ENCODE peak calls at places on chromosomes 4 and X, in ten cellular contexts. One of them, this sample, is unnamed.

GRCh38 chr4:1075809-1076524 is 37.4 kb downstream of the RNF212 start:
- DNase-seq in endodermal cell: no peak
- DNase-seq in lower lobe of right lung: no peak
- DNase-seq in spleen: no peak
- DNase-seq in omental fat pad: no peak
- DNase-seq in cardiac muscle cell: no peak
- DNase-seq in pancreas: no peak
- DNase-seq in K562: no peak
- DNase-seq in neural progenitor cell: no peak
- DNase-seq in GM23338: no peak
- DNase-seq in this sample: no peak

GRCh38 chr4:19317377-19317776 is 934.3 kb upstream of the SLIT2 start:
- DNase-seq in endodermal cell: no peak
- DNase-seq in lower lobe of right lung: no peak
- DNase-seq in spleen: no peak
- DNase-seq in omental fat pad: no peak
- DNase-seq in cardiac muscle cell: no peak
- DNase-seq in pancreas: no peak
- DNase-seq in K562: no peak
- DNase-seq in neural progenitor cell: no peak
- DNase-seq in GM23338: no peak
- DNase-seq in this sample: no peak

GRCh38 chrX:101171883-101172400 is 47.6 kb upstream of the DRP2 start:
- DNase-seq in endodermal cell: no peak
- DNase-seq in lower lobe of right lung: no peak
- DNase-seq in spleen: no peak
- DNase-seq in omental fat pad: no peak
- DNase-seq in cardiac muscle cell: no peak
- DNase-seq in pancreas: no peak
- DNase-seq in K562: no peak
- DNase-seq in neural progenitor cell: no peak
- DNase-seq in GM23338: no peak
- DNase-seq in this sample: no peak

GRCh38 chr4:173494013-173494970 is 35.7 kb downstream of the HAND2 start:
- DNase-seq in endodermal cell: peak
- DNase-seq in lower lobe of right lung: peak
- DNase-seq in spleen: peak
- DNase-seq in omental fat pad: no peak
- DNase-seq in cardiac muscle cell: peak
- DNase-seq in pancreas: peak
- DNase-seq in K562: peak
- DNase-seq in neural progenitor cell: peak
- DNase-seq in GM23338: peak
- DNase-seq in this sample: no peak

GRCh38 chr4:94304365-94304971 is 38.2 kb downstream of the HPGDS start:
- DNase-seq in endodermal cell: no peak
- DNase-seq in lower lobe of right lung: no peak
- DNase-seq in spleen: no peak
- DNase-seq in omental fat pad: no peak
- DNase-seq in cardiac muscle cell: peak
- DNase-seq in pancreas: no peak
- DNase-seq in K562: peak
- DNase-seq in neural progenitor cell: peak
- DNase-seq in GM23338: peak
- DNase-seq in this sample: no peak

GRCh38 chr4:11337287-11337686 is 91.4 kb downstream of the HS3ST1 start:
- DNase-seq in endodermal cell: no peak
- DNase-seq in lower lobe of right lung: no peak
- DNase-seq in spleen: no peak
- DNase-seq in omental fat pad: no peak
- DNase-seq in cardiac muscle cell: no peak
- DNase-seq in pancreas: no peak
- DNase-seq in K562: no peak
- DNase-seq in neural progenitor cell: no peak
- DNase-seq in GM23338: no peak
- DNase-seq in this sample: no peak

GRCh38 chr4:183249854-183250253 is 70.2 kb downstream of the CLDN22 start:
- DNase-seq in endodermal cell: no peak
- DNase-seq in lower lobe of right lung: no peak
- DNase-seq in spleen: no peak
- DNase-seq in omental fat pad: no peak
- DNase-seq in cardiac muscle cell: peak
- DNase-seq in pancreas: no peak
- DNase-seq in K562: peak
- DNase-seq in neural progenitor cell: peak
- DNase-seq in GM23338: peak
- DNase-seq in this sample: no peak

GRCh38 chr4:23368081-23368697 is 521.7 kb downstream of the PPARGC1A start:
- DNase-seq in endodermal cell: peak
- DNase-seq in lower lobe of right lung: no peak
- DNase-seq in spleen: no peak
- DNase-seq in omental fat pad: no peak
- DNase-seq in cardiac muscle cell: peak
- DNase-seq in pancreas: no peak
- DNase-seq in K562: peak
- DNase-seq in neural progenitor cell: peak
- DNase-seq in GM23338: peak
- DNase-seq in this sample: no peak

GRCh38 chrX:19798423-19798822 is 89.0 kb downstream of the SH3KBP1 start:
- DNase-seq in endodermal cell: no peak
- DNase-seq in lower lobe of right lung: no peak
- DNase-seq in spleen: no peak
- DNase-seq in omental fat pad: no peak
- DNase-seq in cardiac muscle cell: no peak
- DNase-seq in pancreas: no peak
- DNase-seq in K562: no peak
- DNase-seq in neural progenitor cell: no peak
- DNase-seq in GM23338: no peak
- DNase-seq in this sample: no peak

GRCh38 chr4:90121961-90122748 is 5.0 kb upstream of the CCSER1 start:
- DNase-seq in endodermal cell: no peak
- DNase-seq in lower lobe of right lung: no peak
- DNase-seq in spleen: no peak
- DNase-seq in omental fat pad: no peak
- DNase-seq in cardiac muscle cell: peak
- DNase-seq in pancreas: no peak
- DNase-seq in K562: no peak
- DNase-seq in neural progenitor cell: no peak
- DNase-seq in GM23338: no peak
- DNase-seq in this sample: no peak

GRCh38 chrX:11138498-11139390 is 27.6 kb downstream of the HCCS start:
- DNase-seq in endodermal cell: no peak
- DNase-seq in lower lobe of right lung: no peak
- DNase-seq in spleen: peak
- DNase-seq in omental fat pad: no peak
- DNase-seq in cardiac muscle cell: no peak
- DNase-seq in pancreas: peak
- DNase-seq in K562: no peak
- DNase-seq in neural progenitor cell: no peak
- DNase-seq in GM23338: no peak
- DNase-seq in this sample: no peak

GRCh38 chrX:3791449-3791848 is 78.0 kb upstream of the PRKX start:
- DNase-seq in endodermal cell: no peak
- DNase-seq in lower lobe of right lung: no peak
- DNase-seq in spleen: no peak
- DNase-seq in omental fat pad: no peak
- DNase-seq in cardiac muscle cell: no peak
- DNase-seq in pancreas: no peak
- DNase-seq in K562: no peak
- DNase-seq in neural progenitor cell: no peak
- DNase-seq in GM23338: no peak
- DNase-seq in this sample: no peak

GRCh38 chr4:108171541-108172230 is 3.0 kb upstream of the LEF1 start:
- DNase-seq in endodermal cell: peak
- DNase-seq in lower lobe of right lung: no peak
- DNase-seq in spleen: peak
- DNase-seq in omental fat pad: no peak
- DNase-seq in cardiac muscle cell: no peak
- DNase-seq in pancreas: peak
- DNase-seq in K562: no peak
- DNase-seq in neural progenitor cell: peak
- DNase-seq in GM23338: peak
- DNase-seq in this sample: peak

GRCh38 chrX:71815121-71815905 is 52.2 kb downstream of the CXorf49B start:
- DNase-seq in endodermal cell: peak
- DNase-seq in lower lobe of right lung: no peak
- DNase-seq in spleen: peak
- DNase-seq in omental fat pad: no peak
- DNase-seq in cardiac muscle cell: no peak
- DNase-seq in pancreas: no peak
- DNase-seq in K562: no peak
- DNase-seq in neural progenitor cell: no peak
- DNase-seq in GM23338: no peak
- DNase-seq in this sample: no peak

GRCh38 chr4:51831133-51831532 is 11.8 kb upstream of the DCUN1D4 start:
- DNase-seq in endodermal cell: peak
- DNase-seq in lower lobe of right lung: peak
- DNase-seq in spleen: peak
- DNase-seq in omental fat pad: peak
- DNase-seq in cardiac muscle cell: peak
- DNase-seq in pancreas: peak
- DNase-seq in K562: peak
- DNase-seq in neural progenitor cell: peak
- DNase-seq in GM23338: peak
- DNase-seq in this sample: peak

GRCh38 chrX:133749370-133749769 is 236.0 kb downstream of the GPC3 start:
- DNase-seq in endodermal cell: no peak
- DNase-seq in lower lobe of right lung: no peak
- DNase-seq in spleen: no peak
- DNase-seq in omental fat pad: no peak
- DNase-seq in cardiac muscle cell: no peak
- DNase-seq in pancreas: no peak
- DNase-seq in K562: no peak
- DNase-seq in neural progenitor cell: no peak
- DNase-seq in GM23338: no peak
- DNase-seq in this sample: no peak

GRCh38 chr4:85565761-85566480 is 91.0 kb downstream of the ARHGAP24 start:
- DNase-seq in endodermal cell: no peak
- DNase-seq in lower lobe of right lung: no peak
- DNase-seq in spleen: no peak
- DNase-seq in omental fat pad: no peak
- DNase-seq in cardiac muscle cell: peak
- DNase-seq in pancreas: no peak
- DNase-seq in K562: no peak
- DNase-seq in neural progenitor cell: no peak
- DNase-seq in GM23338: no peak
- DNase-seq in this sample: no peak

GRCh38 chr4:6222761-6223292 is 22.5 kb upstream of the JAKMIP1 start:
- DNase-seq in endodermal cell: peak
- DNase-seq in lower lobe of right lung: no peak
- DNase-seq in spleen: no peak
- DNase-seq in omental fat pad: no peak
- DNase-seq in cardiac muscle cell: peak
- DNase-seq in pancreas: no peak
- DNase-seq in K562: no peak
- DNase-seq in neural progenitor cell: peak
- DNase-seq in GM23338: peak
- DNase-seq in this sample: no peak

GRCh38 chr4:54742636-54743399 is 85.1 kb downstream of the KIT start:
- DNase-seq in endodermal cell: peak
- DNase-seq in lower lobe of right lung: no peak
- DNase-seq in spleen: no peak
- DNase-seq in omental fat pad: no peak
- DNase-seq in cardiac muscle cell: no peak
- DNase-seq in pancreas: no peak
- DNase-seq in K562: no peak
- DNase-seq in neural progenitor cell: no peak
- DNase-seq in GM23338: no peak
- DNase-seq in this sample: no peak

GRCh38 chrX:19761554-19762295 is 125.7 kb downstream of the SH3KBP1 start:
- DNase-seq in endodermal cell: no peak
- DNase-seq in lower lobe of right lung: no peak
- DNase-seq in spleen: no peak
- DNase-seq in omental fat pad: no peak
- DNase-seq in cardiac muscle cell: no peak
- DNase-seq in pancreas: no peak
- DNase-seq in K562: no peak
- DNase-seq in neural progenitor cell: no peak
- DNase-seq in GM23338: no peak
- DNase-seq in this sample: no peak

GRCh38 chrX:119228506-119229290 is 7.4 kb upstream of the PGRMC1 start:
- DNase-seq in endodermal cell: no peak
- DNase-seq in lower lobe of right lung: no peak
- DNase-seq in spleen: no peak
- DNase-seq in omental fat pad: no peak
- DNase-seq in cardiac muscle cell: peak
- DNase-seq in pancreas: no peak
- DNase-seq in K562: no peak
- DNase-seq in neural progenitor cell: no peak
- DNase-seq in GM23338: no peak
- DNase-seq in this sample: no peak

GRCh38 chr4:91502365-91502764 is 801.4 kb upstream of the GRID2 start:
- DNase-seq in endodermal cell: peak
- DNase-seq in lower lobe of right lung: no peak
- DNase-seq in spleen: no peak
- DNase-seq in omental fat pad: no peak
- DNase-seq in cardiac muscle cell: peak
- DNase-seq in pancreas: no peak
- DNase-seq in K562: no peak
- DNase-seq in neural progenitor cell: peak
- DNase-seq in GM23338: peak
- DNase-seq in this sample: no peak
- TF ChIP-seq CTCF in endodermal cell: peak
- TF ChIP-seq CTCF in lower lobe of right lung: no peak
- TF ChIP-seq CTCF in spleen: no peak
- TF ChIP-seq CTCF in omental fat pad: no peak
- TF ChIP-seq CTCF in cardiac muscle cell: peak
- TF ChIP-seq CTCF in pancreas: no peak
- TF ChIP-seq CTCF in K562: no peak
- TF ChIP-seq CTCF in neural progenitor cell: peak
- TF ChIP-seq CTCF in GM23338: peak
- TF ChIP-seq CTCF in this sample: no peak

GRCh38 chr4:143085224-143085623 is 99.5 kb upstream of the USP38 start:
- DNase-seq in endodermal cell: no peak
- DNase-seq in lower lobe of right lung: no peak
- DNase-seq in spleen: no peak
- DNase-seq in omental fat pad: no peak
- DNase-seq in cardiac muscle cell: peak
- DNase-seq in pancreas: no peak
- DNase-seq in K562: no peak
- DNase-seq in neural progenitor cell: no peak
- DNase-seq in GM23338: peak
- DNase-seq in this sample: no peak
- TF ChIP-seq CTCF in endodermal cell: peak
- TF ChIP-seq CTCF in lower lobe of right lung: peak
- TF ChIP-seq CTCF in spleen: no peak
- TF ChIP-seq CTCF in omental fat pad: no peak
- TF ChIP-seq CTCF in cardiac muscle cell: peak
- TF ChIP-seq CTCF in pancreas: no peak
- TF ChIP-seq CTCF in K562: no peak
- TF ChIP-seq CTCF in neural progenitor cell: no peak
- TF ChIP-seq CTCF in GM23338: no peak
- TF ChIP-seq CTCF in this sample: no peak

GRCh38 chr4:102604222-102604940 is 103.2 kb downstream of the NFKB1 start:
- DNase-seq in endodermal cell: no peak
- DNase-seq in lower lobe of right lung: no peak
- DNase-seq in spleen: no peak
- DNase-seq in omental fat pad: no peak
- DNase-seq in cardiac muscle cell: no peak
- DNase-seq in pancreas: no peak
- DNase-seq in K562: no peak
- DNase-seq in neural progenitor cell: no peak
- DNase-seq in GM23338: no peak
- DNase-seq in this sample: no peak
- TF ChIP-seq CTCF in endodermal cell: no peak
- TF ChIP-seq CTCF in lower lobe of right lung: no peak
- TF ChIP-seq CTCF in spleen: no peak
- TF ChIP-seq CTCF in omental fat pad: no peak
- TF ChIP-seq CTCF in cardiac muscle cell: no peak
- TF ChIP-seq CTCF in pancreas: no peak
- TF ChIP-seq CTCF in K562: peak
- TF ChIP-seq CTCF in neural progenitor cell: no peak
- TF ChIP-seq CTCF in GM23338: no peak
- TF ChIP-seq CTCF in this sample: no peak

GRCh38 chr4:71709961-71710360 is 73.9 kb downstream of the GC start:
- DNase-seq in endodermal cell: no peak
- DNase-seq in lower lobe of right lung: no peak
- DNase-seq in spleen: no peak
- DNase-seq in omental fat pad: no peak
- DNase-seq in cardiac muscle cell: peak
- DNase-seq in pancreas: no peak
- DNase-seq in K562: peak
- DNase-seq in neural progenitor cell: peak
- DNase-seq in GM23338: peak
- DNase-seq in this sample: no peak
- TF ChIP-seq CTCF in endodermal cell: peak
- TF ChIP-seq CTCF in lower lobe of right lung: no peak
- TF ChIP-seq CTCF in spleen: no peak
- TF ChIP-seq CTCF in omental fat pad: no peak
- TF ChIP-seq CTCF in cardiac muscle cell: peak
- TF ChIP-seq CTCF in pancreas: no peak
- TF ChIP-seq CTCF in K562: peak
- TF ChIP-seq CTCF in neural progenitor cell: peak
- TF ChIP-seq CTCF in GM23338: peak
- TF ChIP-seq CTCF in this sample: no peak